ENCODE peak calls at places on chromosomes 12 and 14, in eight cellular contexts. I, B, N, G, X, M, W and D are unnamed samples.
A peak's percentile ranks its signal among the peaks of the same experiment; 100 is the strongest.

GRCh38 chr12:26113194-26113654 is 11.6 kb downstream of the BHLHE41 start:
- DNase-seq in I (no peak), B (peak; percentile 62), N (no peak), G (no peak), X (no peak), M (no peak), W (peak; percentile 38), D (no peak)

GRCh38 chr12:86134571-86134970 is 121.6 kb downstream of the MGAT4C start:
- DNase-seq in I (peak; percentile 72), B (no peak), N (no peak), G (no peak), X (no peak), M (peak; percentile 7), W (no peak), D (no peak)

GRCh38 chr12:124737040-124737419 is 126.6 kb downstream of the SCARB1 start:
- DNase-seq in I (peak; percentile 79), B (no peak), N (no peak), G (no peak), X (no peak), M (no peak), W (no peak), D (no peak)

GRCh38 chr12:77814361-77814760 is 16.3 kb upstream of the NAV3 start:
- DNase-seq in I (no peak), B (no peak), N (no peak), G (no peak), X (no peak), M (no peak), W (no peak), D (no peak)

GRCh38 chr12:43332977-43333649 is 218.9 kb downstream of the ADAMTS20 start:
- DNase-seq in I (peak; percentile 90), B (no peak), N (no peak), G (no peak), X (no peak), M (peak; percentile 73), W (no peak), D (peak; percentile 87)

GRCh38 chr14:67541448-67542387 is 8.6 kb downstream of the PLEKHH1 start:
- DNase-seq in I (no peak), B (peak; percentile 76), N (no peak), G (no peak), X (no peak), M (no peak), W (no peak), D (no peak)

GRCh38 chr12:94074970-94075695 is 73.2 kb upstream of the PLXNC1 start:
- DNase-seq in I (peak; percentile 89), B (peak; percentile 47), N (peak; percentile 59), G (peak; percentile 63), X (peak; percentile 60), M (peak; percentile 96), W (peak; percentile 78), D (peak; percentile 90)

GRCh38 chr12:24879644-24880043 is 69.3 kb downstream of the BCAT1 start:
- DNase-seq in I (peak; percentile 26), B (no peak), N (no peak), G (no peak), X (no peak), M (no peak), W (no peak), D (no peak)

GRCh38 chr12:68776976-68777610 is 30.9 kb upstream of the MDM2 start:
- DNase-seq in I (no peak), B (no peak), N (no peak), G (no peak), X (no peak), M (no peak), W (no peak), D (no peak)

GRCh38 chr12:108638997-108639822 is 5.5 kb upstream of the SELPLG start:
- DNase-seq in I (no peak), B (no peak), N (no peak), G (no peak), X (no peak), M (no peak), W (no peak), D (no peak)

GRCh38 chr12:5379737-5380496 is 52.0 kb upstream of the NTF3 start:
- DNase-seq in I (no peak), B (no peak), N (no peak), G (no peak), X (no peak), M (no peak), W (no peak), D (no peak)

GRCh38 chr12:53949631-53950440 is 4.9 kb upstream of the HOXC12 start:
- DNase-seq in I (no peak), B (no peak), N (no peak), G (no peak), X (peak; percentile 50), M (no peak), W (no peak), D (no peak)

GRCh38 chr14:77158175-77158908 is 16.8 kb upstream of the ZDHHC22 start:
- DNase-seq in I (peak; percentile 76), B (no peak), N (no peak), G (peak; percentile 20), X (no peak), M (peak; percentile 71), W (peak; percentile 67), D (peak; percentile 42)

GRCh38 chr12:619346-619745 is 43.9 kb downstream of the NINJ2 start:
- DNase-seq in I (no peak), B (no peak), N (no peak), G (no peak), X (no peak), M (no peak), W (no peak), D (no peak)

GRCh38 chr12:93373847-93374723 is 3.6 kb upstream of the NUDT4 start:
- DNase-seq in I (no peak), B (no peak), N (no peak), G (no peak), X (no peak), M (no peak), W (no peak), D (no peak)

GRCh38 chr12:25250744-25251730 is at the start of gene KRAS:
- DNase-seq in I (peak; percentile 99), B (peak; percentile 97), N (peak; percentile 94), G (peak; percentile 62), X (peak; percentile 88), M (peak; percentile 99), W (peak; percentile 98), D (peak; percentile 99)

GRCh38 chr14:102230481-102231210 is 74.3 kb downstream of the MOK start:
- DNase-seq in I (no peak), B (no peak), N (no peak), G (no peak), X (no peak), M (no peak), W (no peak), D (no peak)

GRCh38 chr12:75720807-75721206 is 209.4 kb upstream of the KRR1 start:
- DNase-seq in I (no peak), B (peak; percentile 71), N (peak; percentile 61), G (no peak), X (no peak), M (no peak), W (no peak), D (no peak)

GRCh38 chr12:53624453-53624852 is 1.7 kb downstream of the ATF7 start:
- DNase-seq in I (peak; percentile 20), B (no peak), N (no peak), G (no peak), X (no peak), M (peak; percentile 42), W (no peak), D (peak; percentile 68)

GRCh38 chr12:71599213-71599612 is 64.4 kb downstream of the ZFC3H1 start:
- DNase-seq in I (no peak), B (no peak), N (no peak), G (no peak), X (no peak), M (no peak), W (no peak), D (no peak)

GRCh38 chr12:120265483-120266179 is at the start of gene PXN:
- DNase-seq in I (peak; percentile 61), B (peak; percentile 93), N (peak; percentile 86), G (no peak), X (peak; percentile 73), M (peak; percentile 89), W (peak; percentile 91), D (peak; percentile 84)

GRCh38 chr12:116060765-116061164 is 216.7 kb downstream of the MED13L start:
- DNase-seq in I (no peak), B (no peak), N (no peak), G (no peak), X (no peak), M (no peak), W (no peak), D (peak; percentile 36)

GRCh38 chr12:15728118-15728598 is 61.0 kb downstream of the EPS8 start:
- DNase-seq in I (peak; percentile 76), B (no peak), N (no peak), G (peak; percentile 37), X (no peak), M (peak; percentile 72), W (no peak), D (peak; percentile 79)

GRCh38 chr14:98926151-98926550 is 345.8 kb downstream of the BCL11B start:
- DNase-seq in I (no peak), B (no peak), N (no peak), G (no peak), X (no peak), M (no peak), W (no peak), D (no peak)

GRCh38 chr12:32444895-32445294 is 45.5 kb downstream of the FGD4 start:
- DNase-seq in I (peak; percentile 91), B (peak; percentile 19), N (no peak), G (no peak), X (peak; percentile 85), M (peak; percentile 84), W (no peak), D (peak; percentile 74)

GRCh38 chr14:105064721-105065143 is 498 bp downstream of the GPR132 start:
- DNase-seq in I (peak; percentile 75), B (no peak), N (no peak), G (no peak), X (peak; percentile 36), M (peak; percentile 38), W (no peak), D (no peak)
- H3K4me3 ChIP-seq in I (no peak overlapping the region), B (no peak overlapping the region), N (peak overlapping the region; percentile 17), G (no peak overlapping the region), X (no peak overlapping the region), M (no peak overlapping the region), W (peak overlapping the region; percentile 28), D (no peak overlapping the region)

GRCh38 chr14:64953310-64953654 is 10.7 kb upstream of the GPX2 start:
- DNase-seq in I (no peak), B (no peak), N (no peak), G (no peak), X (no peak), M (no peak), W (no peak), D (no peak)
- TF ChIP-seq CTCF in I (no peak), B (no peak), N (no peak), G (no peak), X (no peak), M (no peak), W (no peak), D (no peak)

DNA sequence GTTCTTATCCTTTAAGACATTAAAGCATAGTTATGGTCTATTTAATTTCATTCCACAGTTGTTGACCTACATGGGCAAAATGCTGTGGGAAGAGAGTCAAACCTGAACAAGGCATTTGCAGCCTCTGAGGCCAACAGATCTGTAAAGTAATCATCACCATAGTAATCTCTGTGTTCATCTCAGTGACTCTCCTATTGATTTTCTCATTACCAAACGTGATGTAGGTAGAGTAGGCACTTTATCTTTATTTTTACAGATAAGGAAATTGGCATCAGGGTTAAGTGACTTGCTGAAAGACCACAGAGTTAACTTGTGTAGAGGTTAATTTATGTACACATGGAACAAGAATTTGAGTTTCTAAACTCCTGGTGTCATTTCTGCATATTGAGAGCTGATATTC is 203.0 kb downstream of the ESR2 start:
- DNase-seq in I (no peak), B (no peak), N (no peak), G (no peak), X (no peak), M (no peak), W (no peak), D (no peak)
- H3K4me3 ChIP-seq in I (no peak overlapping the region), B (no peak overlapping the region), N (no peak overlapping the region), G (no peak overlapping the region), X (no peak overlapping the region), M (no peak overlapping the region), W (no peak overlapping the region), D (no peak overlapping the region)

GRCh38 chr14:87049886-87050820 is 942.8 kb downstream of the GALC start:
- DNase-seq in I (peak; percentile 18), B (peak; percentile 68), N (no peak), G (peak; percentile 4), X (peak; percentile 37), M (peak; percentile 19), W (no peak), D (peak; percentile 11)
- TF ChIP-seq CTCF in I (peak; percentile 53), B (no peak), N (peak; percentile 17), G (peak; percentile 76), X (peak; percentile 65), M (peak; percentile 20), W (no peak), D (peak; percentile 44)